ENCODE peak calls at places on chromosomes 12 and 14, in five cellular contexts. One of them, this sample, is unnamed.

GRCh38 chr14:55188686-55189295 is 2.6 kb downstream of the DLGAP5 start:
- DNase-seq in KG1: no peak
- DNase-seq in CD8-positive, alpha-beta memory T cell: no peak
- DNase-seq in head of caudate nucleus: no peak
- DNase-seq in AG04450: no peak
- DNase-seq in this sample: no peak

GRCh38 chr14:35866595-35867279 is 40.6 kb downstream of the BRMS1L start:
- DNase-seq in KG1: no peak
- DNase-seq in head of caudate nucleus: no peak
- DNase-seq in AG04450: no peak
- DNase-seq in CD8-positive, alpha-beta memory T cell: no peak
- DNase-seq in this sample: no peak

GRCh38 chr14:32259368-32260013 is 56.4 kb upstream of the RNU6-8 start:
- DNase-seq in AG04450: peak; percentile 24
- DNase-seq in CD8-positive, alpha-beta memory T cell: no peak
- DNase-seq in head of caudate nucleus: no peak
- DNase-seq in KG1: no peak
- DNase-seq in this sample: no peak

GRCh38 chr12:98456583-98457573 is 58.5 kb upstream of the TMPO start:
- DNase-seq in AG04450: no peak
- DNase-seq in head of caudate nucleus: no peak
- DNase-seq in KG1: no peak
- DNase-seq in CD8-positive, alpha-beta memory T cell: no peak
- DNase-seq in this sample: no peak

GRCh38 chr14:104287301-104288009 is 149.1 kb downstream of the KIF26A start:
- DNase-seq in CD8-positive, alpha-beta memory T cell: no peak
- DNase-seq in AG04450: no peak
- DNase-seq in head of caudate nucleus: no peak
- DNase-seq in KG1: no peak
- DNase-seq in this sample: no peak

GRCh38 chr12:5792350-5792749 is 152.7 kb downstream of the ANO2 start:
- DNase-seq in head of caudate nucleus: no peak
- DNase-seq in CD8-positive, alpha-beta memory T cell: no peak
- DNase-seq in KG1: no peak
- DNase-seq in AG04450: no peak
- DNase-seq in this sample: no peak

GRCh38 chr12:22447223-22447622 is 97.1 kb downstream of the C2CD5 start:
- DNase-seq in KG1: no peak
- DNase-seq in AG04450: no peak
- DNase-seq in head of caudate nucleus: no peak
- DNase-seq in CD8-positive, alpha-beta memory T cell: no peak
- DNase-seq in this sample: no peak

GRCh38 chr12:27982380-27982779 is 9.8 kb upstream of the PTHLH start:
- DNase-seq in KG1: no peak
- DNase-seq in AG04450: no peak
- DNase-seq in head of caudate nucleus: no peak
- DNase-seq in CD8-positive, alpha-beta memory T cell: no peak
- DNase-seq in this sample: no peak

GRCh38 chr14:85566603-85567002 is 36.7 kb downstream of the FLRT2 start:
- DNase-seq in CD8-positive, alpha-beta memory T cell: no peak
- DNase-seq in AG04450: peak; percentile 53
- DNase-seq in head of caudate nucleus: no peak
- DNase-seq in KG1: no peak
- DNase-seq in this sample: no peak

GRCh38 chr14:49206832-49207231 is 379.3 kb downstream of the RPS29 start:
- DNase-seq in KG1: no peak
- DNase-seq in head of caudate nucleus: no peak
- DNase-seq in AG04450: no peak
- DNase-seq in CD8-positive, alpha-beta memory T cell: no peak
- DNase-seq in this sample: no peak

GRCh38 chr12:46244273-46244672 is 24.6 kb downstream of the SLC38A1 start:
- DNase-seq in head of caudate nucleus: no peak
- DNase-seq in CD8-positive, alpha-beta memory T cell: no peak
- DNase-seq in AG04450: no peak
- DNase-seq in KG1: no peak
- DNase-seq in this sample: no peak

GRCh38 chr14:20723458-20723857 is 22.2 kb upstream of the EDDM3A start:
- DNase-seq in AG04450: no peak
- DNase-seq in head of caudate nucleus: no peak
- DNase-seq in KG1: no peak
- DNase-seq in CD8-positive, alpha-beta memory T cell: no peak
- DNase-seq in this sample: no peak

GRCh38 chr12:112179936-112180335 is 54.6 kb downstream of the TRAFD1 start:
- DNase-seq in AG04450: no peak
- DNase-seq in KG1: no peak
- DNase-seq in head of caudate nucleus: no peak
- DNase-seq in CD8-positive, alpha-beta memory T cell: no peak
- DNase-seq in this sample: no peak

GRCh38 chr14:65169351-65169750 is 67.0 kb upstream of the MAX start:
- DNase-seq in AG04450: peak; percentile 78
- DNase-seq in CD8-positive, alpha-beta memory T cell: no peak
- DNase-seq in KG1: no peak
- DNase-seq in head of caudate nucleus: peak; percentile 35
- DNase-seq in this sample: peak; percentile 66

GRCh38 chr12:6157482-6157881 is 33.0 kb upstream of the VWF start:
- DNase-seq in AG04450: no peak
- DNase-seq in CD8-positive, alpha-beta memory T cell: no peak
- DNase-seq in head of caudate nucleus: no peak
- DNase-seq in KG1: no peak
- DNase-seq in this sample: no peak

GRCh38 chr12:120767071-120768024 is 41.7 kb downstream of the ACADS start:
- DNase-seq in AG04450: no peak
- DNase-seq in head of caudate nucleus: no peak
- DNase-seq in CD8-positive, alpha-beta memory T cell: no peak
- DNase-seq in KG1: no peak
- DNase-seq in this sample: no peak

GRCh38 chr14:39946796-39947195 is 514.6 kb upstream of the FBXO33 start:
- DNase-seq in AG04450: no peak
- DNase-seq in CD8-positive, alpha-beta memory T cell: no peak
- DNase-seq in head of caudate nucleus: no peak
- DNase-seq in KG1: no peak
- DNase-seq in this sample: no peak

GRCh38 chr14:70622111-70622712 is 19.5 kb upstream of the TTC9 start:
- DNase-seq in head of caudate nucleus: no peak
- DNase-seq in CD8-positive, alpha-beta memory T cell: no peak
- DNase-seq in KG1: peak; percentile 10
- DNase-seq in AG04450: no peak
- DNase-seq in this sample: no peak

GRCh38 chr12:76047060-76047459 is 15.5 kb upstream of the PHLDA1 start:
- DNase-seq in KG1: no peak
- DNase-seq in head of caudate nucleus: no peak
- DNase-seq in CD8-positive, alpha-beta memory T cell: no peak
- DNase-seq in AG04450: no peak
- DNase-seq in this sample: no peak

GRCh38 chr12:96215933-96216273 is 21.7 kb downstream of the ELK3 start:
- DNase-seq in AG04450: no peak
- DNase-seq in head of caudate nucleus: no peak
- DNase-seq in KG1: no peak
- DNase-seq in CD8-positive, alpha-beta memory T cell: no peak
- DNase-seq in this sample: no peak

GRCh38 chr14:92513204-92513965 is at the start of gene RIN3:
- DNase-seq in head of caudate nucleus: no peak
- DNase-seq in AG04450: peak; percentile 27
- DNase-seq in CD8-positive, alpha-beta memory T cell: peak; percentile 30
- DNase-seq in KG1: peak; percentile 12
- DNase-seq in this sample: peak; percentile 20